ENCODE peak calls at places on chromosomes 2 and 18, in ten cellular contexts. L is CD8-positive, alpha-beta T cell; F is heart left ventricle; V is psoas muscle; A is thoracic aorta; D is mammary epithelial cell; G is pancreas; X is spleen; Y is cardiac muscle cell; O is BE2C. I is an unnamed sample.
A peak's percentile ranks its signal among the peaks of the same experiment; 100 is the strongest.

GRCh38 chr18:957829-958228 is 53.2 kb downstream of the ADCYAP1 start:
- DNase-seq in O (no peak), X (no peak), Y (peak; percentile 5), G (no peak), A (no peak), F (no peak), V (no peak), L (no peak), D (no peak), I (no peak)

GRCh38 chr2:8421658-8422499 is 260.0 kb upstream of the ID2 start:
- DNase-seq in A (no peak), Y (no peak), G (no peak), V (no peak), L (no peak), O (no peak), F (no peak), D (no peak), X (no peak), I (no peak)

GRCh38 chr2:161570424-161571050 is 53.7 kb upstream of the SLC4A10 start:
- DNase-seq in V (no peak), L (no peak), F (no peak), X (no peak), Y (no peak), O (no peak), G (no peak), D (no peak), A (no peak), I (no peak)

GRCh38 chr2:231933916-231934401 is 7.8 kb upstream of the NPPC start:
- DNase-seq in F (peak; percentile 84), G (no peak), D (no peak), A (no peak), V (peak; percentile 83), Y (no peak), L (no peak), O (peak; percentile 61), X (no peak), I (no peak)

GRCh38 chr18:21897811-21898210 is 157.2 kb downstream of the MIB1 start:
- DNase-seq in O (peak; percentile 32), F (peak; percentile 32), D (peak; percentile 39), G (peak; percentile 17), X (no peak), A (no peak), V (no peak), Y (peak; percentile 84), L (no peak), I (no peak)

GRCh38 chr2:207264310-207264709 is 98.6 kb upstream of the KLF7 start:
- DNase-seq in X (no peak), O (no peak), A (no peak), V (no peak), L (no peak), G (no peak), Y (no peak), F (no peak), D (no peak), I (no peak)

GRCh38 chr18:23938046-23938756 is 76.4 kb upstream of the TTC39C start:
- DNase-seq in F (no peak), V (no peak), A (no peak), O (peak; percentile 20), Y (no peak), D (no peak), G (no peak), L (peak; percentile 17), X (no peak), I (no peak)

GRCh38 chr2:38943784-38944183 is 54.1 kb downstream of the ARHGEF33 start:
- DNase-seq in O (no peak), G (no peak), X (no peak), V (no peak), L (no peak), F (no peak), Y (no peak), D (no peak), A (no peak), I (no peak)

GRCh38 chr18:12703096-12703567 is 290 bp downstream of the PSMG2 start:
- DNase-seq in F (no peak), X (no peak), D (no peak), V (no peak), G (no peak), O (no peak), A (no peak), L (no peak), Y (no peak), I (no peak)

GRCh38 chr18:12703714-12704113 is 872 bp downstream of the PSMG2 start:
- DNase-seq in G (no peak), O (no peak), A (no peak), X (no peak), V (no peak), L (no peak), Y (no peak), F (no peak), D (peak; percentile 17), I (no peak)

GRCh38 chr18:12699747-12700146 is 2.8 kb downstream of the CEP76 start:
- DNase-seq in A (no peak), D (no peak), G (no peak), L (no peak), V (no peak), O (no peak), Y (no peak), X (no peak), F (no peak), I (no peak)

GRCh38 chr18:12702221-12703095 is at the start of the genes CEP76 and PSMG2:
- DNase-seq in Y (peak; percentile 94), D (peak; percentile 87), A (peak; percentile 50), V (peak; percentile 98), O (peak; percentile 90), G (peak; percentile 86), F (peak; percentile 97), X (peak; percentile 96), L (peak; percentile 74), I (peak; percentile 96)

DNA sequence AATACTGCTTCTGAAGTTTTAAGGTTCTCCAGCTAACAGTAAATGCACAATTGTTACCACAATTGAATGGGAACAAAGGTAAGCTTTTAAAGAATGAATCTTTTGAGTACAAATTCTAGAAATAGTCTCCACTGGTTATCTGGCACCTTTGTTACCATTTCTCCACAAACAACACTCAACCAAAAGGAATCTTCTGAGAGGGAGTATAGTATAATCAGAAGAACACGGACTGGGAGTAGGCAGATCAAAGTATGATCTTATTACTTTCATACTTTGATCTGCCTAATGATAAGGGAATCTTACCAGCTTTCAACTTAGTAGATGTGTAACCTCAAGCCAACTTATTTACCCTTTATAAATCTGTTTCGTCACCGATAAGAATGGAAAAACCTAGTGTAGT is 1.4 kb downstream of the CEP76 start:
- DNase-seq in O (no peak), D (no peak), G (no peak), X (no peak), V (no peak), A (no peak), Y (no peak), L (no peak), F (no peak), I (no peak)
- H3K4me3 ChIP-seq in O (peak overlapping the region; percentile 88), D (peak overlapping the region; percentile 99), G (peak overlapping the region; percentile 91), X (no peak overlapping the region), V (peak overlapping the region; percentile 98), A (peak overlapping the region; percentile 94), Y (peak overlapping the region; percentile 90), L (peak overlapping the region; percentile 96), F (peak overlapping the region; percentile 81), I (peak overlapping the region; percentile 81)

GRCh38 chr2:27946530-27946929 is 56.0 kb downstream of the BABAM2 start:
- DNase-seq in D (no peak), X (no peak), A (no peak), F (no peak), Y (no peak), G (no peak), O (no peak), L (no peak), V (no peak), I (no peak)

GRCh38 chr2:27940090-27940671 is 49.7 kb downstream of the BABAM2 start:
- DNase-seq in F (no peak), G (no peak), O (no peak), D (no peak), X (no peak), V (no peak), Y (no peak), A (no peak), L (no peak), I (no peak)

GRCh38 chr2:27942612-27943011 is 52.1 kb downstream of the BABAM2 start:
- DNase-seq in O (no peak), G (no peak), F (no peak), L (no peak), X (no peak), D (no peak), Y (no peak), A (no peak), V (no peak), I (no peak)

GRCh38 chr2:27943138-27943537 is 52.6 kb downstream of the BABAM2 start:
- DNase-seq in O (no peak), A (no peak), V (no peak), L (no peak), Y (no peak), F (peak; percentile 18), X (no peak), G (no peak), D (no peak), I (no peak)
- H3K4me1 ChIP-seq in O (no peaks in the 10 kb centered on the region), A (no peaks in the 10 kb centered on the region), V (peaks cover 29% of the 10 kb centered on the region), L (no peaks in the 10 kb centered on the region), Y (no peaks in the 10 kb centered on the region), F (peaks cover 4% of the 10 kb centered on the region), X (peaks cover 19% of the 10 kb centered on the region), G (no peaks in the 10 kb centered on the region), D (no peaks in the 10 kb centered on the region), I (peaks cover 9% of the 10 kb centered on the region)

GRCh38 chr2:233406865-233407264 is 52.6 kb downstream of the DGKD start:
- DNase-seq in F (no peak), D (no peak), G (no peak), V (no peak), O (no peak), Y (no peak), A (no peak), L (no peak), X (no peak), I (no peak)
- H3K36me3 ChIP-seq in F (no peaks in the 10 kb centered on the region), D (no peaks in the 10 kb centered on the region), G (no peaks in the 10 kb centered on the region), V (no peaks in the 10 kb centered on the region), O (no peaks in the 10 kb centered on the region), Y (no peaks in the 10 kb centered on the region), A (no peaks in the 10 kb centered on the region), L (peaks cover 7% of the 10 kb centered on the region), X (no peaks in the 10 kb centered on the region), I (no peaks in the 10 kb centered on the region)

GRCh38 chr18:8366070-8366469 is 243.2 kb upstream of the RAB12 start:
- DNase-seq in D (no peak), G (no peak), F (no peak), V (no peak), O (no peak), L (no peak), A (no peak), Y (no peak), X (no peak), I (no peak)

GRCh38 chr18:8366656-8367055 is 242.6 kb upstream of the RAB12 start:
- DNase-seq in D (no peak), Y (no peak), F (no peak), L (no peak), V (no peak), A (no peak), X (no peak), O (peak; percentile 26), G (no peak), I (no peak)

GRCh38 chr18:8365528-8365927 is 243.7 kb upstream of the RAB12 start:
- DNase-seq in F (no peak), V (no peak), O (no peak), X (no peak), Y (no peak), A (no peak), D (no peak), G (no peak), L (no peak), I (no peak)

GRCh38 chr18:8368490-8369217 is 240.6 kb upstream of the RAB12 start:
- DNase-seq in O (no peak), D (no peak), G (no peak), Y (no peak), V (no peak), X (no peak), A (no peak), L (no peak), F (no peak), I (no peak)

DNA sequence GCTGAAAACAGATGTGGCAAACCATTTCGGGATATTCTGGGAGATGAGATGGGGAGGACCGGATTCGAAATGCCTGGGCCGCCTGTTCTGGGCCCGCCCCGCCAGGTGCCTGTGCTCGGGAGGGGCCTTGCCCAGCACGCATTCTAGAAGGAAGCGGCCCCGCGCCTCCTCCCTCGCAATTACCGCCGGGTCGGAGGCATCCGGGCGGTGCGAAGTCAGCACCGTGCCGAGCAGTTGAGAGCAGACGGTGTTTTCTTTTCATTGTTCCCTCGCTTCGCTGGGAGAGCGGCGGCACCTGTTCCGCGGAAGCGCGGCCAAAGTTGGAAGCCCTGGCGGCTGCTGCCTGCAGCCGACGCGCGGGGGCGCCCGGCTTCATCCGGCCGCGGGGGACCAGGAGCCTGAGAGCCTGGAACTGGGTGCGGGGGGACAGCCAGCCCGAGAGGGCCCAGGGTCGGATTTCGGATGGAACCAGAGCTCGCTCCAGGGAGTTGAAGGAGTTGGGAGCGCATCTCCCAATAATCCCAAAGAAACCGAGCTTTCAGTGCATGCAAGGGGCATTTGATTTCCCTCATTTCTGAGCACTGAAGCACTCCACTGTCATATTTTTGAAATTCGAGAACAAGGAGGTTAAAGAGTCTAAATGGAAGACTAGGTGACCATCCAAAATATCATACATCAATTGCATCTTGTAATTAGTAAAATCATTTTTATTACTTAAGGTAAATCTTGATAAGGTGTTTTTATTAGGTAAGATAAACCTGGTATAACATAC is 241.8 kb upstream of the RAB12 start:
- DNase-seq in F (no peak), D (no peak), G (peak; percentile 58), V (peak; percentile 70), X (peak; percentile 81), Y (peak; percentile 77), L (no peak), A (no peak), O (peak; percentile 46), I (peak; percentile 82)
- H3K4me3 ChIP-seq in F (peak overlapping the region; percentile 40), D (no peak overlapping the region), G (peak overlapping the region; percentile 30), V (peak overlapping the region; percentile 58), X (peak overlapping the region; percentile 31), Y (peak overlapping the region; percentile 9), L (no peak overlapping the region), A (peak overlapping the region; percentile 69), O (peak overlapping the region; percentile 48), I (peak overlapping the region; percentile 40)

I was measured in upper lobe of right lung.